ENCODE peak calls at places on chromosomes 7 and 10, in five cellular contexts. Q is HepG2, W is A549, R is GM12878, K is K562. V is an unnamed sample.

GRCh38 chr10:25575343-25575742 is 358.7 kb upstream of the MYO3A start:
- DNase-seq in Q (no peak), W (no peak), R (no peak), K (no peak), V (peak)

GRCh38 chr10:127344346-127344745 is 148.0 kb upstream of the INSYN2A start:
- DNase-seq in Q (no peak), W (no peak), R (no peak), K (no peak), V (no peak)

GRCh38 chr10:95374597-95375209 is 83.9 kb upstream of the PDLIM1 start:
- DNase-seq in Q (peak), W (peak), R (no peak), K (peak), V (peak)

GRCh38 chr7:137480401-137480800 is 136.9 kb upstream of the PTN start:
- DNase-seq in Q (no peak), W (no peak), R (no peak), K (no peak), V (no peak)

GRCh38 chr7:101218236-101219130 is 518 bp downstream of the ZNHIT1 start:
- DNase-seq in Q (no peak), W (no peak), R (no peak), K (no peak), V (no peak)

GRCh38 chr10:113555751-113556150 is 2.9 kb downstream of the HABP2 start:
- DNase-seq in Q (no peak), W (no peak), R (no peak), K (no peak), V (no peak)

GRCh38 chr10:67664936-67665335 is 31.1 kb downstream of the CTNNA3 start:
- DNase-seq in Q (no peak), W (no peak), R (no peak), K (no peak), V (no peak)

GRCh38 chr7:50684702-50685074 is 98.0 kb downstream of the GRB10 start:
- DNase-seq in Q (no peak), W (no peak), R (no peak), K (no peak), V (no peak)

GRCh38 chr10:102408728-102409603 is 9.6 kb downstream of the PSD start:
- DNase-seq in Q (no peak), W (no peak), R (no peak), K (peak), V (peak)

GRCh38 chr10:71971311-71971731 is 7.1 kb downstream of the CHST3 start:
- DNase-seq in Q (no peak), W (no peak), R (no peak), K (no peak), V (no peak)

GRCh38 chr7:142927085-142927745 is 6.3 kb downstream of the TRPV5 start:
- DNase-seq in Q (no peak), W (no peak), R (no peak), K (no peak), V (no peak)

GRCh38 chr7:24833548-24833947 is 76.3 kb upstream of the GSDME start:
- DNase-seq in Q (no peak), W (no peak), R (no peak), K (no peak), V (no peak)

GRCh38 chr10:43809211-43809930 is 160.7 kb upstream of the ZNF32 start:
- DNase-seq in Q (no peak), W (no peak), R (no peak), K (no peak), V (no peak)

GRCh38 chr7:48755061-48755555 is 169.2 kb upstream of the CDC14C start:
- DNase-seq in Q (no peak), W (no peak), R (no peak), K (no peak), V (no peak)

GRCh38 chr7:33719059-33719581 is 186.2 kb upstream of the BMPER start:
- DNase-seq in Q (no peak), W (no peak), R (no peak), K (no peak), V (no peak)

GRCh38 chr7:129514683-129515082 is 12.4 kb downstream of the SMKR1 start:
- DNase-seq in Q (no peak), W (no peak), R (no peak), K (no peak), V (peak)

GRCh38 chr7:122622682-122623081 is 76.2 kb downstream of the RNF133 start:
- DNase-seq in Q (no peak), W (no peak), R (no peak), K (no peak), V (no peak)

GRCh38 chr10:47031251-47031952 is 120.2 kb downstream of the PTPN20 start:
- DNase-seq in Q (no peak), W (peak), R (no peak), K (peak), V (peak)

GRCh38 chr10:124727389-124727960 is 16.7 kb downstream of the FAM53B start:
- DNase-seq in Q (no peak), W (no peak), R (no peak), K (no peak), V (no peak)

GRCh38 chr7:102993532-102994029 is 80.8 kb downstream of the LRRC17 start:
- DNase-seq in Q (no peak), W (no peak), R (no peak), K (no peak), V (no peak)

GRCh38 chr7:119545118-119545517 is 727.9 kb upstream of the KCND2 start:
- DNase-seq in Q (peak), W (no peak), R (no peak), K (no peak), V (no peak)

GRCh38 chr10:130770018-130770630 is 541.4 kb downstream of the TCERG1L start:
- DNase-seq in Q (no peak), W (no peak), R (no peak), K (no peak), V (no peak)

GRCh38 chr10:17585001-17585400 is 32.2 kb downstream of the HACD1 start:
- DNase-seq in Q (no peak), W (no peak), R (peak), K (no peak), V (no peak)

GRCh38 chr7:98265841-98266271 is 13.8 kb upstream of the TECPR1 start:
- DNase-seq in Q (no peak), W (no peak), R (no peak), K (no peak), V (peak)
- TF ChIP-seq JUNB in Q (no peak), W (no peak), R (no peak), K (no peak), V (no peak)

DNA sequence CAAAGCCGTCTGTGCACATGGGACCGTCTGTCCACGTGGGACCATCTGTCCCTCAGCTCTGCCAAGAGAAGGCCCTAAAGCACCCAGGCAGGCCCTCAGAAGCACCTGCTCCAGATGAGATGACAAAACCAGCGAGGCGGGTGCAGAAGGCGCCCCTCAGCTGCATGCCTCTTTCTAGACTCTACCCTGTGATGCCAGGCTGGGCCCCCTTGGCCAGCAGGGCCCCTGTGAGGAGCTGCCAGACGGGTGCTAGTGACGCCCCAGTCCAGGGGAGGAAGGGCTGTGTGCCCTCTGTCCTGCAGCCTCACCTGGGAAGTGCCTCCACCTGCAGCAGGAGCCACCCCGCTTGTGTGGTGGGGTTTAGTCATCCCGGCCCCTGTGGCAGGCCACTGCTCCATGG is 309.2 kb upstream of the SHH start:
- DNase-seq in Q (no peak), W (no peak), R (no peak), K (no peak), V (no peak)
- TF ChIP-seq REST in Q (no peak), W (no peak), R (no peak), K (no peak), V (no peak)

DNA sequence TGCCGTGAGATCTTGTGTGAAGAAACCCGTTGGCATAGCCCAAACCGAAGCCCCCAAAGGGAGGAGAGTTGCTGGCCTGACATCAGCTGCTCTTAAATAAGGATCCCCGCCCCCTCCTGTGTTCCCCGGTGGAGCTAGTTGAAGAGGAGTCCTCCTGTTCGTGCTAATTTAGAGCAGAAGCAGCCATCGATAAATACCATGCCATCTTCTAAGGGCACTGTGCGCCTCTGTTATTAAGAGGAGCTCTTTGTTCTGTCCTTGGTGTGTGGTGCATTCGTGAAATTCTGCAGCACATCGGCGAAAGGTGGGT is 861 bp downstream of the KLHL7 start:
- DNase-seq in Q (no peak), W (no peak), R (no peak), K (no peak), V (peak)
- TF ChIP-seq JUNB in Q (no peak), W (no peak), R (no peak), K (no peak), V (no peak)

GRCh38 chr10:88157981-88158465 is 294.6 kb downstream of the PTEN start:
- DNase-seq in Q (no peak), W (peak), R (no peak), K (no peak), V (no peak)

GRCh38 chr10:88158506-88159123 is 295.2 kb downstream of the PTEN start:
- DNase-seq in Q (no peak), W (no peak), R (no peak), K (no peak), V (no peak)

GRCh38 chr10:88154596-88155250 is 291.3 kb downstream of the PTEN start:
- DNase-seq in Q (no peak), W (no peak), R (no peak), K (no peak), V (no peak)

GRCh38 chr10:88159127-88159829 is 295.9 kb downstream of the PTEN start:
- DNase-seq in Q (no peak), W (no peak), R (no peak), K (no peak), V (no peak)

GRCh38 chr10:88156341-88156740 is 292.9 kb downstream of the PTEN start:
- DNase-seq in Q (no peak), W (no peak), R (no peak), K (no peak), V (no peak)
- TF ChIP-seq REST in Q (no peak), W (no peak), R (no peak), K (no peak), V (no peak)

GRCh38 chr10:53664620-53665019 is 892.0 kb upstream of the MBL2 start:
- DNase-seq in Q (no peak), W (no peak), R (no peak), K (no peak), V (no peak)
- TF ChIP-seq JUNB in Q (no peak), W (no peak), R (no peak), K (no peak), V (no peak)

GRCh38 chr10:88129013-88129412 is 265.6 kb downstream of the PTEN start:
- DNase-seq in Q (no peak), W (no peak), R (no peak), K (no peak), V (no peak)

GRCh38 chr10:88127766-88128165 is 264.3 kb downstream of the PTEN start:
- DNase-seq in Q (no peak), W (no peak), R (no peak), K (no peak), V (no peak)

GRCh38 chr10:88127266-88127665 is 263.8 kb downstream of the PTEN start:
- DNase-seq in Q (no peak), W (no peak), R (no peak), K (no peak), V (no peak)

GRCh38 chr10:88130912-88131311 is 267.5 kb downstream of the PTEN start:
- DNase-seq in Q (no peak), W (no peak), R (no peak), K (no peak), V (no peak)

DNA sequence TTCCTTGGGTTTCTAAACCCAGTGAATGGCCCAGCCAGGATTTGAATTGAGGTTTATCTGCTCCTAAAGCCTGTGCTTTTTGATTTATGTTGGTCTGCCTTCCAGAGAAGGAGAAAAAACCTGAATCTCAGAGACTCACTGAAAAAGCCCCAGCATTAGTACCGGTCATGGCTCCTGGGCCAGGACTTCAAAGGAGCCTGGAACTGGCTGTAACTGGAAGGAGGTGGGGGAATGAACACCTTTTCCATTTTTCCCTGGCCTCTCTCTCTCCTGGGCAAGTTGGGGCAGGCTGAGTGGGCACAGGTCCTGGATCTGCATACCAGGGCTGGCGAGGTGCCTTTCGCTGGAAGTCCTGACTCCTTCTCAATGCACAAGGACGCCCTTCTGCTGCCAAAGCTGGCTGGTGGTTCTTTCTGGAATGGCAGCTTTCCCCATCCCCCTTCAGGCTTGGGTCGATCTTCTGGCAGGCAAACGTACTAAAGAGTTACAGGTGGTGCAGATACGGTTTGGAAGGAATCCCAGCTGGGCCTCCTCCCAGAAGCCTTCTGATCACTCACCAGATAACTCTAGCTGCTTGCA is 268.2 kb downstream of the PTEN start:
- DNase-seq in Q (no peak), W (no peak), R (no peak), K (no peak), V (peak)
- TF ChIP-seq REST in Q (no peak), W (no peak), R (no peak), K (no peak), V (no peak)